ENCODE peak calls at places on chromosome 21, in seven cellular contexts. L, A, K, V, M, J and W are unnamed samples.

GRCh38 chr21:30194701-30195299 is 21.1 kb downstream of the CLDN8 start:
- DNase-seq in L (peak), A (no peak), K (no peak), V (no peak), M (no peak), J (peak), W (no peak)

GRCh38 chr21:26795398-26795790 is 49.8 kb downstream of the ADAMTS1 start:
- DNase-seq in L (no peak), A (no peak), K (no peak), V (no peak), M (no peak), J (no peak), W (no peak)

GRCh38 chr21:15063821-15064575 is 802 bp downstream of the NRIP1 start:
- DNase-seq in L (peak), A (no peak), K (peak), V (no peak), M (no peak), J (peak), W (peak)

GRCh38 chr21:38468989-38469388 is 29.3 kb downstream of the ERG start:
- DNase-seq in L (no peak), A (no peak), K (no peak), V (no peak), M (no peak), J (peak), W (no peak)

GRCh38 chr21:15506086-15506485 is 223.7 kb upstream of the USP25 start:
- DNase-seq in L (no peak), A (no peak), K (no peak), V (no peak), M (no peak), J (no peak), W (no peak)

GRCh38 chr21:27425574-27425973 is 458.7 kb upstream of the ADAMTS5 start:
- DNase-seq in L (no peak), A (no peak), K (no peak), V (peak), M (peak), J (peak), W (no peak)

GRCh38 chr21:35971824-35972223 is 88.5 kb downstream of the SETD4 start:
- DNase-seq in L (no peak), A (no peak), K (no peak), V (no peak), M (no peak), J (no peak), W (no peak)

GRCh38 chr21:37546949-37547614 is 180.5 kb downstream of the DYRK1A start:
- DNase-seq in L (peak), A (no peak), K (no peak), V (no peak), M (no peak), J (no peak), W (no peak)

GRCh38 chr21:36509966-36510742 is 30.2 kb upstream of the CLDN14 start:
- DNase-seq in L (no peak), A (no peak), K (no peak), V (no peak), M (no peak), J (peak), W (no peak)

GRCh38 chr21:43684424-43684823 is 25.1 kb downstream of the RRP1B start:
- DNase-seq in L (no peak), A (no peak), K (no peak), V (no peak), M (no peak), J (no peak), W (no peak)

GRCh38 chr21:18245493-18245967 is 897 bp downstream of the CHODL start:
- DNase-seq in L (no peak), A (peak), K (no peak), V (no peak), M (no peak), J (no peak), W (peak)

GRCh38 chr21:36707763-36708511 is 9.0 kb downstream of the SIM2 start:
- DNase-seq in L (no peak), A (no peak), K (no peak), V (no peak), M (no peak), J (no peak), W (peak)

GRCh38 chr21:27649746-27650145 is 682.9 kb upstream of the ADAMTS5 start:
- DNase-seq in L (no peak), A (no peak), K (no peak), V (no peak), M (peak), J (peak), W (no peak)

GRCh38 chr21:46146856-46147255 is 8.5 kb downstream of the FTCD start:
- DNase-seq in L (no peak), A (no peak), K (no peak), V (no peak), M (no peak), J (no peak), W (no peak)
- TF ChIP-seq CTCF in L (no peak), A (no peak), K (no peak), V (no peak), M (no peak), J (no peak), W (no peak)

DNA sequence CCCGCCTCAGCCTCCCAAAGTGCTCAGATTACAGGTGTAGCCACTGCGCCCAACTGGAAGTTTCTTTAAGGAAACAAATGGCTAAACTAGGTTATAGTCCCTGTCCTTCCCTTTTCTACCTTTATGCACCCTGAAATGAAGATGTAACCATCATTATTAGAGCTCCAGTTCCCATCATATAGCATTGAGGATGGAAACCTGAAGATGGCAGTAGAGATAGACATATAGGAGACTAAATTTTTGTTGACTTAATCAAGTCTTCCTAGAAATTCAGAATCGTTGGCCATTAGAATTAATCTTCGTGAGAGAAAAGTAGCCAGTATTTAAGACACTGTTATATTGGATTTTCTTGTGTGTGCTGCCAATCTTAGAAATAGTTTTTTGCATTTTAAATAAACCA is 1016.3 kb upstream of the NCAM2 start:
- DNase-seq in L (no peak), A (no peak), K (no peak), V (no peak), M (no peak), J (no peak), W (no peak)
- TF ChIP-seq CTCF in L (no peak), A (no peak), K (no peak), V (no peak), M (no peak), J (no peak), W (no peak)

GRCh38 chr21:28669331-28669730 is 323.3 kb downstream of the LTN1 start:
- DNase-seq in L (peak), A (no peak), K (no peak), V (no peak), M (no peak), J (peak), W (no peak)

GRCh38 chr21:28669978-28670377 is 322.7 kb downstream of the LTN1 start:
- DNase-seq in L (no peak), A (no peak), K (no peak), V (no peak), M (no peak), J (no peak), W (no peak)

GRCh38 chr21:28671549-28672195 is 321.0 kb downstream of the LTN1 start:
- DNase-seq in L (no peak), A (no peak), K (no peak), V (peak), M (no peak), J (no peak), W (no peak)

GRCh38 chr21:28675265-28676041 is 317.2 kb downstream of the LTN1 start:
- DNase-seq in L (no peak), A (no peak), K (no peak), V (no peak), M (no peak), J (peak), W (no peak)

DNA sequence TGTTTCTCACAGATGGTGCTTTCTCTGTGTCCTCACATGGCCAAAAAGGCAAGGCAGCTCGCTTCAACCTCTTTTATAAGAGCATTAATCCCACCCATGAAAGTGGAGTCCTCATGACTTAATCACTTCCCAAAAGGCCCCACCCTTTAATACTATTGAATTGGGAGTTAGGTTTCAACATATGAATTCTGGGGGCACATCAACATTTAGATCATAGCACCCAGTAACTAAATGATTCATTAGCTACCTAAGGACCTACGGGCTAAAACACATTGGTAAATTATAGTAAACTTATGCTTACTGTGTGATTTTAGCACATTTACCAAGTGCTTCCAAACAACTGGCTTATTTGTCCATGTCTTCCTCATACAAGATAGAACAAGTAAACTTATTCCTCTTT is 317.9 kb downstream of the LTN1 start:
- DNase-seq in L (no peak), A (no peak), K (no peak), V (no peak), M (no peak), J (no peak), W (no peak)
- TF ChIP-seq CTCF in L (no peak), A (no peak), K (no peak), V (no peak), M (no peak), J (no peak), W (no peak)

GRCh38 chr21:39852726-39853510 is 14.3 kb upstream of the PCP4 start:
- DNase-seq in L (no peak), A (no peak), K (no peak), V (no peak), M (no peak), J (no peak), W (no peak)

GRCh38 chr21:39850333-39850732 is 16.9 kb upstream of the PCP4 start:
- DNase-seq in L (no peak), A (no peak), K (no peak), V (no peak), M (no peak), J (no peak), W (no peak)

GRCh38 chr21:39851219-39851618 is 16.0 kb upstream of the PCP4 start:
- DNase-seq in L (no peak), A (no peak), K (no peak), V (no peak), M (no peak), J (no peak), W (no peak)

GRCh38 chr21:39852021-39852721 is 15.1 kb upstream of the PCP4 start:
- DNase-seq in L (no peak), A (no peak), K (no peak), V (no peak), M (no peak), J (no peak), W (no peak)

GRCh38 chr21:39854572-39854971 is 12.7 kb upstream of the PCP4 start:
- DNase-seq in L (no peak), A (no peak), K (no peak), V (no peak), M (no peak), J (no peak), W (no peak)
- TF ChIP-seq CTCF in L (peak), A (no peak), K (no peak), V (no peak), M (no peak), J (no peak), W (no peak)

GRCh38 chr21:41953831-41954653 is at the start of gene C2CD2:
- DNase-seq in L (peak), A (peak), K (no peak), V (no peak), M (peak), J (peak), W (peak)
- TF ChIP-seq CTCF in L (no peak), A (no peak), K (no peak), V (no peak), M (no peak), J (no peak), W (no peak)

DNA sequence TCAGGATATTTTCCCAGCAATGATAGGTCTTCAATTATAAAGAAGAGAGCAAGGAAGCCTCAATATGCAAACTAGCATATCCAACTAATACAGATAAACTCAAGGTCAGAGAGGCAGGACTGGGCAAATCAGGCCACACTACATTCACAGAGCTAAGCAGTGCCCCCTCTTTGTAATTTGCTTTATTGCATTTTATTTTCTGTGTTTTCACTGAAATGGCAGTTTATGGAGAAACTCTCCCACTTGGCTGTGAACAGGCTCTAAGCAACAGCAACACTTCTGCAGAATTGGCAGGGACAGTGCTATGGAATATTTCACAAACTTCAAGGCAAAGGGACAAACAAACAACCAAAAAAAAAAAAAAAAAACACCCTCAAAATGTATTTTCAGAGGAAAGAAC is 93.4 kb upstream of the SOD1 start:
- DNase-seq in L (no peak), A (no peak), K (no peak), V (no peak), M (no peak), J (no peak), W (no peak)
- TF ChIP-seq CTCF in L (no peak), A (no peak), K (no peak), V (no peak), M (no peak), J (peak), W (no peak)

GRCh38 chr21:33386222-33386784 is 16.9 kb upstream of the IFNGR2 start:
- DNase-seq in L (no peak), A (no peak), K (no peak), V (no peak), M (no peak), J (no peak), W (no peak)
- TF ChIP-seq CTCF in L (peak), A (no peak), K (no peak), V (peak), M (peak), J (no peak), W (no peak)

DNA sequence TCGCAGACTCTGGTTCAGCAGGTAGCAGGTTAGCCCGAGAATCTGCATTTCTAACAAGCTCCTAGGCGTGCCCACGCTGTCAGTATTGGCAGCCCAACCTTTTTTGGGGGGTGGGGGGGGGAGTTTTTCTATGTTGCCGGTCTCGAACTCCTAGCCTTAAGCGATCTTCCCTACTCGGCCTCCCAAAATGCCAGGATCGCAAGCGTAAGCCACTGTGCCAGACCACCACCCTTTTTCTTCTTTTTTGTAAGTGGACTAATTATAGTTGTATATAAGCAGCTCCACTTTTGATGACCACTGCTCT is 480 bp upstream of the MIS18A start:
- DNase-seq in L (no peak), A (no peak), K (no peak), V (no peak), M (no peak), J (no peak), W (no peak)
- TF ChIP-seq CTCF in L (no peak), A (no peak), K (no peak), V (no peak), M (no peak), J (no peak), W (no peak)

GRCh38 chr21:45356251-45356650 is 48.7 kb upstream of the COL18A1 start:
- DNase-seq in L (no peak), A (no peak), K (no peak), V (no peak), M (no peak), J (no peak), W (no peak)
- TF ChIP-seq CTCF in L (peak), A (no peak), K (no peak), V (no peak), M (no peak), J (no peak), W (no peak)